ENCODE peak calls at places on chromosomes 13 and 19, in ten cellular contexts. T is A549, P is WTC11, W is K562, V is endothelial cell of umbilical vein, M is HCT116, H is H1, L is GM12878, Y is HepG2, Z is SK-N-SH. S is an unnamed sample.

GRCh38 chr19:3506384-3507340 is 551 bp downstream of the FZR1 start:
- DNase-seq in Y (no peak), T (no peak), H (no peak), P (no peak), L (no peak), Z (peak), W (peak), M (no peak), V (peak), S (peak)

GRCh38 chr19:3987619-3988371 is 2.5 kb upstream of the EEF2 start:
- DNase-seq in M (peak), Z (peak), V (peak), T (peak), W (peak), Y (peak), P (peak), H (peak), L (peak), S (peak)

GRCh38 chr13:33009019-33009418 is 7.2 kb upstream of the KL start:
- DNase-seq in Y (no peak), L (no peak), W (no peak), H (no peak), T (no peak), P (no peak), M (no peak), Z (no peak), V (no peak), S (no peak)

GRCh38 chr19:46718934-46719551 is 2.1 kb upstream of the PRKD2 start:
- DNase-seq in H (no peak), Y (no peak), Z (no peak), P (no peak), T (no peak), M (no peak), V (no peak), L (peak), W (no peak), S (peak)

GRCh38 chr19:14366529-14366928 is 14.7 kb upstream of the ADGRE5 start:
- DNase-seq in H (peak), W (peak), T (peak), Y (peak), L (peak), P (peak), M (peak), Z (peak), V (peak), S (peak)

GRCh38 chr13:109576331-109576813 is 210.0 kb downstream of the IRS2 start:
- DNase-seq in W (no peak), P (no peak), Z (no peak), H (no peak), M (no peak), Y (no peak), L (no peak), T (peak), V (no peak), S (no peak)

GRCh38 chr19:57886046-57886445 is 2.8 kb downstream of the ZNF814 start:
- DNase-seq in V (no peak), L (no peak), P (no peak), Z (no peak), M (no peak), T (no peak), H (no peak), Y (no peak), W (no peak), S (no peak)

GRCh38 chr19:5817218-5817617 is 12.4 kb downstream of the NRTN start:
- DNase-seq in L (no peak), T (no peak), W (no peak), V (no peak), Y (no peak), Z (no peak), P (no peak), H (no peak), M (no peak), S (no peak)

GRCh38 chr19:28500982-28501633 is 711.8 kb downstream of the UQCRFS1 start:
- DNase-seq in L (no peak), W (no peak), Y (no peak), T (no peak), P (no peak), H (no peak), V (no peak), M (no peak), Z (no peak), S (no peak)

GRCh38 chr13:40362502-40362901 is 303.9 kb downstream of the FOXO1 start:
- DNase-seq in V (no peak), W (no peak), Z (no peak), T (no peak), L (no peak), M (no peak), P (no peak), Y (no peak), H (no peak), S (no peak)

GRCh38 chr13:24348797-24349515 is 39.6 kb downstream of the C1QTNF9 start:
- DNase-seq in V (no peak), L (no peak), Y (no peak), W (no peak), T (peak), P (no peak), Z (no peak), H (no peak), M (peak), S (no peak)

GRCh38 chr19:44725251-44725650 is 23.3 kb upstream of the BCL3 start:
- DNase-seq in T (peak), Y (peak), H (no peak), V (no peak), M (no peak), Z (no peak), P (no peak), W (peak), L (no peak), S (no peak)

GRCh38 chr13:113845723-113846638 is 17.9 kb downstream of the GAS6 start:
- DNase-seq in V (no peak), H (no peak), T (no peak), L (no peak), M (no peak), Z (no peak), P (no peak), W (no peak), Y (no peak), S (no peak)

GRCh38 chr13:99743079-99743478 is 228.5 kb downstream of the ZIC5 start:
- DNase-seq in T (no peak), P (no peak), V (no peak), M (no peak), Y (no peak), H (peak), Z (no peak), L (no peak), W (no peak), S (no peak)

GRCh38 chr19:34994286-34994642 is 5.9 kb upstream of the GRAMD1A start:
- DNase-seq in M (no peak), V (no peak), Y (no peak), Z (no peak), P (no peak), L (no peak), W (no peak), H (no peak), T (no peak), S (no peak)

GRCh38 chr13:37290691-37291090 is 185.2 kb upstream of the CSNK1A1L start:
- DNase-seq in M (no peak), P (no peak), L (no peak), Y (no peak), V (no peak), H (no peak), Z (no peak), T (no peak), W (no peak), S (no peak)

GRCh38 chr19:35123573-35123972 is 8.0 kb downstream of the FXYD3 start:
- DNase-seq in Y (no peak), H (no peak), L (no peak), V (no peak), T (no peak), P (no peak), M (no peak), Z (no peak), W (no peak), S (no peak)

GRCh38 chr19:42252365-42253244 is 2.3 kb downstream of the ERF start:
- DNase-seq in L (no peak), Y (no peak), Z (peak), P (no peak), H (no peak), V (no peak), W (no peak), T (peak), M (no peak), S (no peak)

GRCh38 chr19:42253245-42254082 is 1.5 kb downstream of the ERF start:
- DNase-seq in W (peak), T (peak), P (peak), Z (peak), V (peak), H (peak), M (no peak), L (no peak), Y (peak), S (peak)

GRCh38 chr19:42254850-42255765 is at the start of gene ERF:
- DNase-seq in H (peak), P (peak), Y (peak), V (peak), T (peak), L (peak), Z (peak), M (peak), W (peak), S (peak)

GRCh38 chr19:42254083-42254849 is 662 bp downstream of the ERF start:
- DNase-seq in P (peak), M (no peak), Y (peak), H (peak), W (peak), V (peak), T (peak), L (no peak), Z (peak), S (peak)

DNA sequence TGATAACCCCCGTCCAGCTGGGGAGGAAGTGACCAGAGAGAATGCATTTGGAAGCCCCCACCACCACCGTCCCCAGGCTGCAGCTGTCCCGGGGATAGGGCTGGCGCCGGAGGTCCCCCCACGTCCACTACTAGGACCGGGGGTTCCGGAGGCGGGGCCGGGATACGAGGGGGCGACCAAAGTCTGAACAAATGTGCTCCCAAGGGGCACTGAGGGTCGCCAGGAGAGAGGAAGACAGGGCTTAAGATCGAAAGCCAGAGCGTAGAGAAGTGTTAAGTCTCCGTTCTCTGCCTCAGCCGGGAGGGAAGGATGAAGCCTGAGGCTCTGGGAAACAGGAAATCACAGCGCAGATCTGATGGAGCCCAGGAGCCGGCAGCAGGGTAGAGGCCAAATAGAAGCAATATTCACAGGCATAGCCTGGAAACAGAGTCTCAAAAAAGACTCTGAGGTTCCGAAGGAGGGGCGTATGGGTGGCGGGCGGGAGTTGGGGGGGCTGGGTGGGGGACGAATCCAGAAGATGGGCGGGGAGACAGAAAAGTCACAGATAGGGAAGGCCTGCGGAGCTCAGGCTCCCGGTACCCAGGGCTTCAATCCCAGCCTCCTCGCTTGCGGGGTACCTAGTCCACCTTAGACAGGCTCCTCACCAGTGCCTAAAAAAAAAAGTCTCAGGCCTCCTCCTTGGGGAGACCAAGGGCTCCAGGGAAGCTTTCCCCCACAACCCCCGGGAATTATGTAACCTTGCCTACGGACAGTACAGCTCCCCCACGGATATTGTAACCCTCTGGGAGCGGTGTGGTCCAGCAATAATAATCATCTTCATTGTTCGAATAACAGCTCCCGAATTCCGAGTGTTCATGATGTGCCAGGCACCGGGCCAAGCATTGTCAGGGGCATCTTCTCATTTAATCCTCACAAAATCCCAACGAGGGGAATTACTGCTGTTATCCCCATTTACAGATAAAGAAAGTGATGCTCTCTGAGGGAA is 1.1 kb upstream of the ERF start:
- DNase-seq in H (no peak), Y (no peak), M (no peak), T (peak), Z (peak), V (peak), P (no peak), L (no peak), W (no peak), S (peak)
- TF ChIP-seq MAX in H (no peak), Y (no peak), M (no peak), T (peak), Z (peak), V (no peak), P (no peak), L (no peak), W (no peak), S (no peak)

GRCh38 chr13:101942038-101942437 is 459.8 kb downstream of the FGF14 start:
- DNase-seq in T (peak), W (no peak), V (peak), Z (peak), L (no peak), M (no peak), H (no peak), P (peak), Y (peak), S (peak)
- TF ChIP-seq MAX in T (no peak), W (no peak), V (no peak), Z (no peak), L (no peak), M (no peak), H (no peak), P (no peak), Y (no peak), S (no peak)

DNA sequence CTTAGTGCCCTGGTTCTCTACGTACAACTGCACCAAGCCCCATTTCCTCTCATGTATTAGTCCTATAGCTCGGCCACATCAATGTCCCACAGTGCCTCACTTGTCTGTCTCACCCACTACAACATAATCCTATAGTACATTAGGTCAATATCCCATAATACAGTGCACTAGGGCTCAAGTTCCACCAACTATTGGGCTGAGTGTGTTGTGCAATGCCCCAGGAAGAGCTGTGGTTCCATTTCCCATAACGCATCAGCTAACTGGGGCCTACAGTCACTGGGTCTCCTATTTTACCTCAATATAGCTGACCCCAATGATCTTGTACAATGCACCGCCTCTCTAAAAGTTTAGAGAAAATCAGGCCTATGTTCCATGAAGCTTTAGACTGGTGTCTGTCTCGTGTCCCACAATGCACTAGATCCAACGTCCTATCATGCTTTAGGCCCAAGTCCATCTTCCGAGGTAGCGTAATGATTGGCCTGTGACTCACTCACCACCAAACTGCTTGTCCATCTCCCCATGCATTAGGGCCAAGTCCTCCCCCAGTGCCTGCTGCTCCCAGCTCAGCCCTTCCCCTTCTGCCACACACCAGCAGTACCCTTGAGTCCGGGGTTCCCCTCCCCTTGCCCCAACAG is 21.8 kb downstream of the TSKS start:
- DNase-seq in P (no peak), M (no peak), Y (peak), T (no peak), L (no peak), Z (no peak), W (peak), H (no peak), V (no peak), S (peak)
- TF ChIP-seq MAX in P (no peak), M (no peak), Y (no peak), T (no peak), L (no peak), Z (no peak), W (no peak), H (no peak), V (no peak), S (no peak)

GRCh38 chr13:96781141-96781540 is 213.1 kb downstream of the OXGR1 start:
- DNase-seq in P (no peak), M (no peak), T (no peak), Z (no peak), H (no peak), L (no peak), V (no peak), W (no peak), Y (no peak), S (no peak)
- TF ChIP-seq MAX in P (no peak), M (no peak), T (no peak), Z (no peak), H (no peak), L (no peak), V (no peak), W (no peak), Y (no peak), S (no peak)

GRCh38 chr19:33346665-33347064 is 26.8 kb upstream of the CEBPG start:
- DNase-seq in W (no peak), H (no peak), Y (no peak), T (no peak), L (no peak), M (no peak), P (no peak), V (no peak), Z (no peak), S (no peak)

GRCh38 chr19:33348301-33349010 is 25.1 kb upstream of the CEBPG start:
- DNase-seq in Z (peak), M (no peak), P (no peak), Y (peak), V (no peak), H (no peak), T (no peak), L (no peak), W (no peak), S (no peak)

GRCh38 chr19:33347300-33347699 is 26.2 kb upstream of the CEBPG start:
- DNase-seq in Y (no peak), P (no peak), M (no peak), L (no peak), T (no peak), Z (no peak), W (no peak), H (no peak), V (no peak), S (no peak)

GRCh38 chr19:33349319-33350289 is 23.9 kb upstream of the CEBPG start:
- DNase-seq in V (no peak), T (no peak), Y (peak), M (no peak), H (no peak), P (no peak), Z (no peak), L (no peak), W (no peak), S (no peak)

DNA sequence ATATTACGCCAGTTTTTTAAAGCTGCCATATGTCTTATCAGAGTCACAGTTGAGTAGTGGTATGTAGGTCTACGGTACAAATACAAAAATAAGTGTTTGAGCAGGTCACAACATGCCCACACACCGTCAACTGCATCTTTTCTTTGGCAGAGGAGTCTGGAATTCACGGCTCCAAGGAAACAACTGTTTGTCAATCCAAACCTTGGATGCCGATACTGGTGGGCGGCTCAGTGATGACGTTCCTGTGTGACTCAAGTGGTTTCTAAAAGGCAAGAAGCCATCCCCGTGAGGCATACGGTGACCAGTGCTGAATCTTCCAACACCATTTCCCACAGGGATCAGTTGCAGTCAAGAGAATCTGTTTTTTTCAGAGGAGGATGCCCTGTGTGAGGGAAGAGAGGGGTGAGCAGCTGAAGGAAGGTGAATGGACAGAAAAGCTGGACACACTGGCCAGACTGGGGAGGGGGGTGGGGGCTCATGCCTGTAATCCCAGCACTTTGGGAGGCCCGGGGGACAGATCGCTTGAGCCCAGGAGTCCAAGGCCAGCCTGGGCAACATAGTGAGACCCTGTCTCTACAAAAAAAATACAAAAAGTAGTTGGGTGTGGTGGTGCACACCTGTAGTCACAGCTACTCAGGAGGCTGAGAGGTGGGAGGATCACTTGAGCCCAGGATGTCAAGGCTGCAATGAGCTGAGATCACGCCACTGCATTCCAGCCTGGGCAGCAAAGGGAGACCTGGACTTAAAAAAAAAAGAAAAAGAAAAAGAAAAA is 22.8 kb upstream of the CEBPG start:
- DNase-seq in L (no peak), W (no peak), H (no peak), T (peak), Y (no peak), V (no peak), M (no peak), P (no peak), Z (no peak), S (no peak)
- TF ChIP-seq MAX in L (no peak), W (no peak), H (no peak), T (no peak), Y (no peak), V (no peak), M (no peak), P (no peak), Z (no peak), S (no peak)

DNA sequence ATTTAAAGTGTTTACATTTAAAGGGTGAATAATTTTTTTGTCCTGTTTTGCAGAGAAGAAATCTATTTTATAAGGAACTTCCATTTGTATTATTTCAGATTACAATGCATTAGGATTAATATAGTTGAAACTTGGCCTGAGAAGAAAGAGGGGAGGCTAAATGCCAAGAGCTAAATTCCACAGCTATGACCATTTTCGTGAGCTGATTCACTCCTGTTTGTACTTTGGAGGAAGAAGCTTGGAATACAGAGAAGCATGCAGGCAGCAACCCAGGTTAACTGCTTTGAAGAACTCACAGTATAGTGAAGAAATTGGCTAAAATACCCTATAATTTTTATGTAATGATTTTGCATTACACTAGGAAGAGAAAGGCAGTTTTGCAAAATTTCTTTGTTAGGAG is 309.4 kb upstream of the KLF12 start:
- DNase-seq in Z (no peak), T (peak), Y (no peak), H (no peak), W (no peak), L (no peak), V (peak), P (no peak), M (no peak), S (no peak)
- TF ChIP-seq MAX in Z (no peak), T (no peak), Y (no peak), H (no peak), W (no peak), L (no peak), V (no peak), P (no peak), M (no peak), S (no peak)